ENCODE peak calls at places on chromosome 3, in four cellular contexts. U is CD8-positive, alpha-beta T cell; A is SJSA1; G is Kasumi-1. X is an unnamed sample.

GRCh38 chr3:52090620-52091468 is 34.5 kb upstream of the DUSP7 start:
- DNase-seq in U (no peak), A (no peak), G (no peak), X (no peak)

GRCh38 chr3:124886168-124887051 is 755 bp downstream of the ITGB5 start:
- DNase-seq in U (peak; percentile 13), A (peak; percentile 57), G (no peak), X (peak; percentile 28)

GRCh38 chr3:69893274-69893673 is 106.3 kb upstream of the SAMMSON start:
- DNase-seq in U (no peak), A (no peak), G (no peak), X (no peak)

GRCh38 chr3:146110156-146110555 is 50.8 kb downstream of the PLOD2 start:
- DNase-seq in U (no peak), A (no peak), G (no peak), X (no peak)

GRCh38 chr3:52798978-52799476 is 4.4 kb downstream of the ITIH3 start:
- DNase-seq in U (peak; percentile 14), A (no peak), G (peak; percentile 35), X (no peak)

GRCh38 chr3:64011685-64012084 is 11.6 kb downstream of the PSMD6 start:
- DNase-seq in U (no peak), A (no peak), G (no peak), X (no peak)

GRCh38 chr3:24242012-24242698 is 252.5 kb downstream of the THRB start:
- DNase-seq in U (no peak), A (peak; percentile 66), G (no peak), X (no peak)

GRCh38 chr3:3509665-3510064 is 289.6 kb upstream of the LRRN1 start:
- DNase-seq in U (no peak), A (no peak), G (no peak), X (no peak)

GRCh38 chr3:42050126-42050525 is 41.0 kb upstream of the TRAK1 start:
- DNase-seq in U (no peak), A (no peak), G (no peak), X (no peak)

GRCh38 chr3:171806200-171807128 is 3.8 kb downstream of the PLD1 start:
- DNase-seq in U (no peak), A (no peak), G (peak; percentile 18), X (no peak)

GRCh38 chr3:30680789-30681188 is 74.4 kb downstream of the TGFBR2 start:
- DNase-seq in U (no peak), A (no peak), G (no peak), X (no peak)

GRCh38 chr3:172065534-172065933 is 26.2 kb downstream of the FNDC3B start:
- DNase-seq in U (no peak), A (no peak), G (no peak), X (no peak)

GRCh38 chr3:138451595-138452162 is 17.3 kb downstream of the ESYT3 start:
- DNase-seq in U (no peak), A (no peak), G (no peak), X (no peak)

GRCh38 chr3:116179091-116179490 is 266.2 kb downstream of the LSAMP start:
- DNase-seq in U (no peak), A (no peak), G (no peak), X (no peak)

GRCh38 chr3:46690798-46691197 is 2.7 kb downstream of the ALS2CL start:
- DNase-seq in U (no peak), A (no peak), G (peak; percentile 30), X (no peak)

GRCh38 chr3:10263549-10264363 is 15.5 kb downstream of the TATDN2 start:
- DNase-seq in U (peak; percentile 74), A (no peak), G (peak; percentile 66), X (peak; percentile 70)

GRCh38 chr3:62220616-62221015 is 152.7 kb downstream of the FEZF2 start:
- DNase-seq in U (no peak), A (no peak), G (no peak), X (no peak)

GRCh38 chr3:122025296-122025695 is 3.2 kb upstream of the ILDR1 start:
- DNase-seq in U (no peak), A (no peak), G (peak; percentile 7), X (no peak)

GRCh38 chr3:170815340-170815739 is 54.7 kb downstream of the RPL22L1 start:
- DNase-seq in U (no peak), A (no peak), G (no peak), X (no peak)

GRCh38 chr3:177335728-177336127 is 138.4 kb upstream of the TBL1XR1 start:
- DNase-seq in U (no peak), A (no peak), G (no peak), X (no peak)

X was measured in T-cell.